ENCODE peak calls at places on chromosomes 13 and 19, in ten cellular contexts. One of them, this sample, is unnamed.

GRCh38 chr13:112838038-112838965 is 130.7 kb upstream of the MCF2L start:
- DNase-seq in psoas muscle: no peak
- DNase-seq in IMR-90: no peak
- DNase-seq in thoracic aorta: no peak
- DNase-seq in esophagus squamous epithelium: no peak
- DNase-seq in esophagus muscularis mucosa: no peak
- DNase-seq in brain microvascular endothelial cell: no peak
- DNase-seq in CD8-positive, alpha-beta T cell: no peak
- DNase-seq in endothelial cell of umbilical vein: no peak
- DNase-seq in A549: no peak
- DNase-seq in this sample: no peak

GRCh38 chr19:16037424-16038195 is 38.7 kb upstream of the TPM4 start:
- DNase-seq in esophagus squamous epithelium: no peak
- DNase-seq in brain microvascular endothelial cell: no peak
- DNase-seq in A549: no peak
- DNase-seq in CD8-positive, alpha-beta T cell: no peak
- DNase-seq in endothelial cell of umbilical vein: no peak
- DNase-seq in thoracic aorta: no peak
- DNase-seq in IMR-90: no peak
- DNase-seq in esophagus muscularis mucosa: no peak
- DNase-seq in psoas muscle: no peak
- DNase-seq in this sample: no peak

GRCh38 chr19:38880882-38881609 is 3.0 kb upstream of the RINL start:
- DNase-seq in endothelial cell of umbilical vein: no peak
- DNase-seq in A549: no peak
- DNase-seq in brain microvascular endothelial cell: no peak
- DNase-seq in CD8-positive, alpha-beta T cell: no peak
- DNase-seq in esophagus squamous epithelium: no peak
- DNase-seq in esophagus muscularis mucosa: no peak
- DNase-seq in thoracic aorta: no peak
- DNase-seq in psoas muscle: peak
- DNase-seq in IMR-90: no peak
- DNase-seq in this sample: no peak

GRCh38 chr19:4914736-4915501 is 5.6 kb downstream of the UHRF1 start:
- DNase-seq in A549: peak
- DNase-seq in CD8-positive, alpha-beta T cell: peak
- DNase-seq in brain microvascular endothelial cell: peak
- DNase-seq in IMR-90: peak
- DNase-seq in endothelial cell of umbilical vein: peak
- DNase-seq in psoas muscle: no peak
- DNase-seq in thoracic aorta: no peak
- DNase-seq in esophagus muscularis mucosa: no peak
- DNase-seq in esophagus squamous epithelium: peak
- DNase-seq in this sample: no peak

GRCh38 chr19:19261350-19262189 is 11.5 kb downstream of the TM6SF2 start:
- DNase-seq in esophagus squamous epithelium: no peak
- DNase-seq in thoracic aorta: no peak
- DNase-seq in A549: no peak
- DNase-seq in brain microvascular endothelial cell: no peak
- DNase-seq in psoas muscle: no peak
- DNase-seq in CD8-positive, alpha-beta T cell: no peak
- DNase-seq in endothelial cell of umbilical vein: no peak
- DNase-seq in esophagus muscularis mucosa: no peak
- DNase-seq in IMR-90: no peak
- DNase-seq in this sample: no peak

GRCh38 chr19:42057856-42058255 is 12.2 kb downstream of the GRIK5 start:
- DNase-seq in esophagus squamous epithelium: no peak
- DNase-seq in IMR-90: no peak
- DNase-seq in endothelial cell of umbilical vein: no peak
- DNase-seq in CD8-positive, alpha-beta T cell: no peak
- DNase-seq in brain microvascular endothelial cell: no peak
- DNase-seq in thoracic aorta: no peak
- DNase-seq in A549: no peak
- DNase-seq in esophagus muscularis mucosa: no peak
- DNase-seq in psoas muscle: no peak
- DNase-seq in this sample: no peak

GRCh38 chr19:3464797-3465235 is 15.5 kb downstream of the SMIM24 start:
- DNase-seq in psoas muscle: no peak
- DNase-seq in esophagus squamous epithelium: no peak
- DNase-seq in thoracic aorta: no peak
- DNase-seq in CD8-positive, alpha-beta T cell: no peak
- DNase-seq in brain microvascular endothelial cell: no peak
- DNase-seq in esophagus muscularis mucosa: no peak
- DNase-seq in IMR-90: no peak
- DNase-seq in A549: no peak
- DNase-seq in endothelial cell of umbilical vein: no peak
- DNase-seq in this sample: no peak

GRCh38 chr19:5130371-5131030 is 161.6 kb downstream of the KDM4B start:
- DNase-seq in A549: no peak
- DNase-seq in brain microvascular endothelial cell: no peak
- DNase-seq in esophagus muscularis mucosa: no peak
- DNase-seq in psoas muscle: no peak
- DNase-seq in IMR-90: no peak
- DNase-seq in esophagus squamous epithelium: no peak
- DNase-seq in CD8-positive, alpha-beta T cell: peak
- DNase-seq in thoracic aorta: no peak
- DNase-seq in endothelial cell of umbilical vein: no peak
- DNase-seq in this sample: no peak

GRCh38 chr13:102597029-102598015 is 536 bp downstream of the TPP2 start:
- DNase-seq in brain microvascular endothelial cell: peak
- DNase-seq in esophagus squamous epithelium: no peak
- DNase-seq in esophagus muscularis mucosa: no peak
- DNase-seq in psoas muscle: peak
- DNase-seq in IMR-90: peak
- DNase-seq in CD8-positive, alpha-beta T cell: peak
- DNase-seq in thoracic aorta: no peak
- DNase-seq in A549: no peak
- DNase-seq in endothelial cell of umbilical vein: peak
- DNase-seq in this sample: no peak

GRCh38 chr19:34667349-34668076 is 9.4 kb downstream of the SCGB2B2 start:
- DNase-seq in CD8-positive, alpha-beta T cell: no peak
- DNase-seq in A549: no peak
- DNase-seq in brain microvascular endothelial cell: no peak
- DNase-seq in endothelial cell of umbilical vein: peak
- DNase-seq in esophagus muscularis mucosa: no peak
- DNase-seq in IMR-90: peak
- DNase-seq in psoas muscle: no peak
- DNase-seq in thoracic aorta: no peak
- DNase-seq in esophagus squamous epithelium: no peak
- DNase-seq in this sample: no peak
- H3K27ac ChIP-seq in CD8-positive, alpha-beta T cell: peak
- H3K27ac ChIP-seq in A549: peak
- H3K27ac ChIP-seq in brain microvascular endothelial cell: no peak
- H3K27ac ChIP-seq in endothelial cell of umbilical vein: no peak
- H3K27ac ChIP-seq in esophagus muscularis mucosa: peak
- H3K27ac ChIP-seq in IMR-90: peak
- H3K27ac ChIP-seq in psoas muscle: peak
- H3K27ac ChIP-seq in thoracic aorta: no peak
- H3K27ac ChIP-seq in esophagus squamous epithelium: peak
- H3K27ac ChIP-seq in this sample: no peak

GRCh38 chr13:94712287-94712811 is at the start of gene SOX21:
- DNase-seq in CD8-positive, alpha-beta T cell: no peak
- DNase-seq in IMR-90: no peak
- DNase-seq in thoracic aorta: no peak
- DNase-seq in A549: no peak
- DNase-seq in psoas muscle: no peak
- DNase-seq in esophagus muscularis mucosa: peak
- DNase-seq in endothelial cell of umbilical vein: peak
- DNase-seq in brain microvascular endothelial cell: no peak
- DNase-seq in esophagus squamous epithelium: no peak
- DNase-seq in this sample: no peak
- H3K4me3 ChIP-seq in CD8-positive, alpha-beta T cell: no peak
- H3K4me3 ChIP-seq in IMR-90: no peak
- H3K4me3 ChIP-seq in thoracic aorta: peak
- H3K4me3 ChIP-seq in A549: peak
- H3K4me3 ChIP-seq in psoas muscle: peak
- H3K4me3 ChIP-seq in esophagus muscularis mucosa: peak
- H3K4me3 ChIP-seq in endothelial cell of umbilical vein: peak
- H3K4me3 ChIP-seq in brain microvascular endothelial cell: peak
- H3K4me3 ChIP-seq in esophagus squamous epithelium: peak
- H3K4me3 ChIP-seq in this sample: peak

DNA sequence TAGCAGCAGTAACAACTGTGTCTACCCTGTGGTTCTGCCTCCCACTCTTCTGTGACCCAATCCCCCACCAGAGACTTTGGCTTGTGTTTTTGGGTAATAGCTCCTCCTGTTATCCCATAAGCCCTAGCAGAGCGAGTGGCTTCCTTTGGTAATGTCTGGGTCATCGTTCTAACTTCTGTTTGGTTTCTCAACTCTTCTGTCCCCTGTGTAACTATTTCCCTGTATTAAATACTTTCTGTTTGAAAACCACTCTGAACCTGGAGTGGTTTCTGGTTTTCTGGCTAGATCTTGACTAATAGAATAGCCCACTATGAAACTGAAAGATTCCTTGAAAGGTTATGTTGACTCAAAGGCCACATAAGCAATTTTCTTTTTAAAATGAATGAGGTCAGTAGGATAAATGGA is 350.0 kb downstream of the DCT start:
- DNase-seq in thoracic aorta: no peak
- DNase-seq in esophagus muscularis mucosa: no peak
- DNase-seq in brain microvascular endothelial cell: no peak
- DNase-seq in endothelial cell of umbilical vein: no peak
- DNase-seq in esophagus squamous epithelium: no peak
- DNase-seq in A549: no peak
- DNase-seq in CD8-positive, alpha-beta T cell: no peak
- DNase-seq in psoas muscle: no peak
- DNase-seq in IMR-90: peak
- DNase-seq in this sample: no peak
- H3K27ac ChIP-seq in thoracic aorta: no peak
- H3K27ac ChIP-seq in esophagus muscularis mucosa: no peak
- H3K27ac ChIP-seq in brain microvascular endothelial cell: no peak
- H3K27ac ChIP-seq in endothelial cell of umbilical vein: no peak
- H3K27ac ChIP-seq in esophagus squamous epithelium: no peak
- H3K27ac ChIP-seq in A549: no peak
- H3K27ac ChIP-seq in CD8-positive, alpha-beta T cell: no peak
- H3K27ac ChIP-seq in psoas muscle: no peak
- H3K27ac ChIP-seq in IMR-90: no peak
- H3K27ac ChIP-seq in this sample: no peak

GRCh38 chr19:51460164-51460992 is 2.1 kb upstream of the SIGLEC8 start:
- DNase-seq in esophagus muscularis mucosa: no peak
- DNase-seq in CD8-positive, alpha-beta T cell: no peak
- DNase-seq in brain microvascular endothelial cell: no peak
- DNase-seq in esophagus squamous epithelium: no peak
- DNase-seq in endothelial cell of umbilical vein: peak
- DNase-seq in IMR-90: peak
- DNase-seq in thoracic aorta: no peak
- DNase-seq in psoas muscle: no peak
- DNase-seq in A549: no peak
- DNase-seq in this sample: peak
- H3K4me3 ChIP-seq in esophagus muscularis mucosa: no peak
- H3K4me3 ChIP-seq in CD8-positive, alpha-beta T cell: no peak
- H3K4me3 ChIP-seq in brain microvascular endothelial cell: no peak
- H3K4me3 ChIP-seq in esophagus squamous epithelium: no peak
- H3K4me3 ChIP-seq in endothelial cell of umbilical vein: peak
- H3K4me3 ChIP-seq in IMR-90: peak
- H3K4me3 ChIP-seq in thoracic aorta: no peak
- H3K4me3 ChIP-seq in psoas muscle: peak
- H3K4me3 ChIP-seq in A549: peak
- H3K4me3 ChIP-seq in this sample: no peak

GRCh38 chr13:110314516-110315245 is 7.6 kb downstream of the COL4A2 start:
- DNase-seq in A549: no peak
- DNase-seq in psoas muscle: no peak
- DNase-seq in CD8-positive, alpha-beta T cell: no peak
- DNase-seq in thoracic aorta: no peak
- DNase-seq in brain microvascular endothelial cell: no peak
- DNase-seq in endothelial cell of umbilical vein: no peak
- DNase-seq in esophagus muscularis mucosa: no peak
- DNase-seq in esophagus squamous epithelium: no peak
- DNase-seq in IMR-90: no peak
- DNase-seq in this sample: no peak
- H3K27ac ChIP-seq in A549: no peak
- H3K27ac ChIP-seq in psoas muscle: no peak
- H3K27ac ChIP-seq in CD8-positive, alpha-beta T cell: no peak
- H3K27ac ChIP-seq in thoracic aorta: peak
- H3K27ac ChIP-seq in brain microvascular endothelial cell: peak
- H3K27ac ChIP-seq in endothelial cell of umbilical vein: no peak
- H3K27ac ChIP-seq in esophagus muscularis mucosa: peak
- H3K27ac ChIP-seq in esophagus squamous epithelium: peak
- H3K27ac ChIP-seq in IMR-90: no peak
- H3K27ac ChIP-seq in this sample: peak

DNA sequence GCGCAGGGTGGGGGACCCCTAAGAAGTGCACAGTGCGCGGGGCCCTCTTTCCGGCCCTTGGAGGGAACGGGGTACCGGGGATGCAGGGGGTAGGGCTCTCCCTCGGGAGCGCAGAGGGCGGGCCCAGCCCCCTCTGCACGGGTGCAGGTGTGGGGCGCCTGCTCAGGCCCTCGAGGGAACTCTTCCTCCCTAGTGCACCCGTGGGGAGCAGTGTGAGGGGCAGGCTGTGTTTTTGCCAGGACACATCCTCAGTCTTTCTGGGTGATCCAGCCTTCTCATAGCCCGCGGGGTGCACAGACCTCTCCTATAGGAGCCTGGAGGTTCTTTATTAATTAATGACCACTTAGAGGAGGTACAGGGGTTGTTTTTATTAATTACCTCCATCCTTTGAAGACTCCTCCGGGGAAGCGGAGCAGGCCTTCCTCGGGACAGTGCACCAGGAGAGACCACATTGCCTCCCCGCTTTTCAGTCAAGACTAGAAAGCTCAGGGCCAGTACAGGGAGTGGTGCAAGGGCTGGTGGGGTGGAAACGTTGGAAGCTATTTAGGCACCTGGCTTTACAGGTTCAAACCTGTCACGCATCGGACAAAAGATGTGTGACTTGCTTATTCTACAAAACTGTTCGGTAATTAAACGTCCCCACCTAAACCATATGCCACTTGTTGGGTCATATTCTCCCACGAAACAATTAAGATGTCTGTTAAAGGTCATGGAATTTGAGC is 598 bp upstream of the GJB6 start:
- DNase-seq in brain microvascular endothelial cell: no peak
- DNase-seq in IMR-90: no peak
- DNase-seq in endothelial cell of umbilical vein: no peak
- DNase-seq in esophagus squamous epithelium: no peak
- DNase-seq in CD8-positive, alpha-beta T cell: no peak
- DNase-seq in esophagus muscularis mucosa: no peak
- DNase-seq in A549: no peak
- DNase-seq in psoas muscle: no peak
- DNase-seq in thoracic aorta: no peak
- DNase-seq in this sample: no peak
- H3K4me3 ChIP-seq in brain microvascular endothelial cell: no peak
- H3K4me3 ChIP-seq in IMR-90: no peak
- H3K4me3 ChIP-seq in endothelial cell of umbilical vein: no peak
- H3K4me3 ChIP-seq in esophagus squamous epithelium: peak
- H3K4me3 ChIP-seq in CD8-positive, alpha-beta T cell: peak
- H3K4me3 ChIP-seq in esophagus muscularis mucosa: peak
- H3K4me3 ChIP-seq in A549: peak
- H3K4me3 ChIP-seq in psoas muscle: no peak
- H3K4me3 ChIP-seq in thoracic aorta: peak
- H3K4me3 ChIP-seq in this sample: no peak

This sample was measured in ascending aorta.